ENCODE peak calls at places on chromosomes 6 and 20, in seven cellular contexts. One of them, this sample, is unnamed.

GRCh38 chr20:54355631-54356280 is 119.6 kb upstream of the DOK5 start:
- DNase-seq in trophoblast cell: no peak
- DNase-seq in mesendoderm: no peak
- DNase-seq in H9: no peak
- DNase-seq in mesenchymal stem cell: no peak
- DNase-seq in IMR-90: peak; percentile 50
- DNase-seq in H1: no peak
- DNase-seq in this sample: no peak

GRCh38 chr20:43579861-43580793 is 10.6 kb upstream of the IFT52 start:
- DNase-seq in trophoblast cell: no peak
- DNase-seq in H9: no peak
- DNase-seq in H1: no peak
- DNase-seq in mesenchymal stem cell: no peak
- DNase-seq in mesendoderm: no peak
- DNase-seq in IMR-90: no peak
- DNase-seq in this sample: no peak

GRCh38 chr6:56618050-56618449 is 24.6 kb downstream of the DST start:
- DNase-seq in trophoblast cell: no peak
- DNase-seq in H9: peak; percentile 47
- DNase-seq in mesendoderm: peak; percentile 64
- DNase-seq in mesenchymal stem cell: no peak
- DNase-seq in IMR-90: no peak
- DNase-seq in H1: no peak
- DNase-seq in this sample: no peak

GRCh38 chr20:40497781-40498691 is 191.0 kb downstream of the MAFB start:
- DNase-seq in IMR-90: no peak
- DNase-seq in H1: no peak
- DNase-seq in mesenchymal stem cell: peak; percentile 73
- DNase-seq in trophoblast cell: peak; percentile 30
- DNase-seq in mesendoderm: no peak
- DNase-seq in H9: no peak
- DNase-seq in this sample: no peak

GRCh38 chr6:146908786-146909185 is 295.4 kb upstream of the STXBP5 start:
- DNase-seq in trophoblast cell: no peak
- DNase-seq in mesendoderm: no peak
- DNase-seq in H1: no peak
- DNase-seq in IMR-90: no peak
- DNase-seq in mesenchymal stem cell: no peak
- DNase-seq in H9: no peak
- DNase-seq in this sample: no peak

GRCh38 chr20:52924411-52925271 is 47.5 kb upstream of the TSHZ2 start:
- DNase-seq in IMR-90: no peak
- DNase-seq in trophoblast cell: no peak
- DNase-seq in H9: no peak
- DNase-seq in mesenchymal stem cell: peak; percentile 24
- DNase-seq in H1: no peak
- DNase-seq in mesendoderm: no peak
- DNase-seq in this sample: no peak

GRCh38 chr6:82970853-82971252 is 94.8 kb downstream of the UBE3D start:
- DNase-seq in IMR-90: no peak
- DNase-seq in mesenchymal stem cell: no peak
- DNase-seq in trophoblast cell: no peak
- DNase-seq in mesendoderm: no peak
- DNase-seq in H1: no peak
- DNase-seq in H9: no peak
- DNase-seq in this sample: no peak

GRCh38 chr20:19743650-19744015 is 14.4 kb upstream of the RIN2 start:
- DNase-seq in IMR-90: no peak
- DNase-seq in trophoblast cell: no peak
- DNase-seq in H9: no peak
- DNase-seq in mesendoderm: no peak
- DNase-seq in H1: no peak
- DNase-seq in mesenchymal stem cell: no peak
- DNase-seq in this sample: no peak

GRCh38 chr20:59820204-59821041 is 113.0 kb downstream of the SYCP2 start:
- DNase-seq in H9: peak; percentile 11
- DNase-seq in mesendoderm: no peak
- DNase-seq in IMR-90: no peak
- DNase-seq in trophoblast cell: no peak
- DNase-seq in H1: no peak
- DNase-seq in mesenchymal stem cell: no peak
- DNase-seq in this sample: no peak

GRCh38 chr6:38241200-38241599 is 398.5 kb downstream of the BTBD9 start:
- DNase-seq in mesendoderm: no peak
- DNase-seq in IMR-90: peak; percentile 11
- DNase-seq in H9: no peak
- DNase-seq in mesenchymal stem cell: no peak
- DNase-seq in trophoblast cell: peak; percentile 2
- DNase-seq in H1: no peak
- DNase-seq in this sample: no peak

GRCh38 chr20:1225263-1225728 is 548 bp upstream of the RAD21L1 start:
- DNase-seq in H1: no peak
- DNase-seq in H9: no peak
- DNase-seq in IMR-90: no peak
- DNase-seq in mesenchymal stem cell: no peak
- DNase-seq in mesendoderm: no peak
- DNase-seq in trophoblast cell: peak; percentile 44
- DNase-seq in this sample: no peak

GRCh38 chr6:137589067-137589848 is 95.1 kb upstream of the OLIG3 start:
- DNase-seq in IMR-90: peak; percentile 50
- DNase-seq in mesendoderm: peak; percentile 97
- DNase-seq in H9: peak; percentile 86
- DNase-seq in mesenchymal stem cell: peak; percentile 43
- DNase-seq in H1: peak; percentile 38
- DNase-seq in trophoblast cell: peak; percentile 94
- DNase-seq in this sample: no peak

DNA sequence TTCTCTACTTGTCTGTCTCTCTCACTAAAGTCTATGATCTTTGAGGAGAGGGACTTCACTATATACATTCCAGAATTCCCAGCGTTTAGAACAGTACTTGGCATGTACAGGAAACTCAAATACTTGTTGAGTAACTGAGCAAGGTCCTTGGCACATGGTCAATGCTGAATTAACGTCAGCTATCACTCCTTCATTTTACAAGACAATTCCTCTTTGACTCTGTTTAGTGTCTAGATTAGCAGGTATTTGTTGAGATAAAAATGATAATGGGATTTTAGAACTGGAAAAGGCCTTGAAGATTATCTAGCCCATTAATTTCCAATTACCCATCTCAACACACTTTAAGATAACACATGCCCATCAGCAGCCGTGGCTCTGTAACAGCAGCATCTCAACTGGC is 6.6 kb upstream of the GUCA1B start:
- DNase-seq in H1: no peak
- DNase-seq in trophoblast cell: no peak
- DNase-seq in mesendoderm: no peak
- DNase-seq in IMR-90: peak; percentile 30
- DNase-seq in mesenchymal stem cell: no peak
- DNase-seq in H9: no peak
- DNase-seq in this sample: no peak
- H3K18ac ChIP-seq in H1: no peak overlapping the region
- H3K18ac ChIP-seq in trophoblast cell: no peak overlapping the region
- H3K18ac ChIP-seq in mesendoderm: no peak overlapping the region
- H3K18ac ChIP-seq in IMR-90: peak overlapping the region; percentile 50
- H3K18ac ChIP-seq in mesenchymal stem cell: no peak overlapping the region
- H3K18ac ChIP-seq in H9: no peak overlapping the region
- H3K18ac ChIP-seq in this sample: no peak overlapping the region

GRCh38 chr6:2712102-2712501 is 38.6 kb downstream of the MYLK4 start:
- DNase-seq in trophoblast cell: peak; percentile 36
- DNase-seq in IMR-90: no peak
- DNase-seq in H9: no peak
- DNase-seq in mesenchymal stem cell: no peak
- DNase-seq in H1: no peak
- DNase-seq in mesendoderm: no peak
- DNase-seq in this sample: no peak

GRCh38 chr6:2706482-2706881 is 44.2 kb downstream of the MYLK4 start:
- DNase-seq in mesenchymal stem cell: no peak
- DNase-seq in IMR-90: no peak
- DNase-seq in H1: no peak
- DNase-seq in trophoblast cell: no peak
- DNase-seq in mesendoderm: no peak
- DNase-seq in H9: no peak
- DNase-seq in this sample: no peak

GRCh38 chr6:2710412-2710811 is 40.3 kb downstream of the MYLK4 start:
- DNase-seq in mesenchymal stem cell: no peak
- DNase-seq in H9: no peak
- DNase-seq in mesendoderm: no peak
- DNase-seq in trophoblast cell: no peak
- DNase-seq in H1: no peak
- DNase-seq in IMR-90: no peak
- DNase-seq in this sample: no peak

GRCh38 chr6:2713473-2714358 is 37.0 kb downstream of the MYLK4 start:
- DNase-seq in H1: no peak
- DNase-seq in H9: no peak
- DNase-seq in mesendoderm: peak; percentile 40
- DNase-seq in mesenchymal stem cell: no peak
- DNase-seq in IMR-90: no peak
- DNase-seq in trophoblast cell: peak; percentile 81
- DNase-seq in this sample: no peak

GRCh38 chr6:2708456-2708855 is 42.3 kb downstream of the MYLK4 start:
- DNase-seq in mesendoderm: no peak
- DNase-seq in H1: no peak
- DNase-seq in mesenchymal stem cell: no peak
- DNase-seq in H9: no peak
- DNase-seq in IMR-90: no peak
- DNase-seq in trophoblast cell: no peak
- DNase-seq in this sample: no peak
- H3K18ac ChIP-seq in mesendoderm: no peak overlapping the region
- H3K18ac ChIP-seq in H1: no peak overlapping the region
- H3K18ac ChIP-seq in mesenchymal stem cell: no peak overlapping the region
- H3K18ac ChIP-seq in H9: no peak overlapping the region
- H3K18ac ChIP-seq in IMR-90: no peak overlapping the region
- H3K18ac ChIP-seq in trophoblast cell: no peak overlapping the region
- H3K18ac ChIP-seq in this sample: no peak overlapping the region

GRCh38 chr6:32692019-32692418 is 25.6 kb upstream of the HLA-DQB1 start:
- DNase-seq in H1: peak; percentile 2
- DNase-seq in trophoblast cell: peak; percentile 19
- DNase-seq in IMR-90: no peak
- DNase-seq in H9: peak; percentile 52
- DNase-seq in mesenchymal stem cell: no peak
- DNase-seq in mesendoderm: peak; percentile 70
- DNase-seq in this sample: peak; percentile 26
- H3K18ac ChIP-seq in H1: no peak overlapping the region
- H3K18ac ChIP-seq in trophoblast cell: no peak overlapping the region
- H3K18ac ChIP-seq in IMR-90: no peak overlapping the region
- H3K18ac ChIP-seq in H9: no peak overlapping the region
- H3K18ac ChIP-seq in mesenchymal stem cell: no peak overlapping the region
- H3K18ac ChIP-seq in mesendoderm: no peak overlapping the region
- H3K18ac ChIP-seq in this sample: no peak overlapping the region

GRCh38 chr20:20829694-20830093 is 117.2 kb upstream of the RALGAPA2 start:
- DNase-seq in trophoblast cell: no peak
- DNase-seq in H9: no peak
- DNase-seq in H1: no peak
- DNase-seq in mesendoderm: peak; percentile 16
- DNase-seq in IMR-90: no peak
- DNase-seq in mesenchymal stem cell: no peak
- DNase-seq in this sample: no peak
- H3K18ac ChIP-seq in trophoblast cell: no peak overlapping the region
- H3K18ac ChIP-seq in H9: no peak overlapping the region
- H3K18ac ChIP-seq in H1: no peak overlapping the region
- H3K18ac ChIP-seq in mesendoderm: no peak overlapping the region
- H3K18ac ChIP-seq in IMR-90: no peak overlapping the region
- H3K18ac ChIP-seq in mesenchymal stem cell: no peak overlapping the region
- H3K18ac ChIP-seq in this sample: no peak overlapping the region

This sample was measured in neuronal stem cell.